ENCODE peak calls at places on chromosomes 12 and 14, in four cellular contexts. Q is HepG2, Z is A549, O is WTC11. H is an unnamed sample.

GRCh38 chr14:76022991-76023390 is 37.4 kb downstream of the IFT43 start:
- DNase-seq in O (no peak), Z (no peak), Q (no peak), H (no peak)

GRCh38 chr12:71475280-71475679 is 35.7 kb downstream of the LGR5 start:
- DNase-seq in Z (no peak), Q (no peak), O (no peak), H (no peak)

GRCh38 chr12:27859648-27860047 is 79.6 kb upstream of the MANSC4 start:
- DNase-seq in Z (no peak), O (no peak), Q (no peak), H (no peak)

GRCh38 chr14:79493081-79493652 is 718.1 kb downstream of the DIO2 start:
- DNase-seq in Z (no peak), Q (no peak), O (no peak), H (no peak)

GRCh38 chr12:60231301-60231700 is 635.5 kb downstream of the SLC16A7 start:
- DNase-seq in Q (no peak), Z (no peak), O (no peak), H (no peak)

GRCh38 chr12:1972856-1973317 is 31.4 kb downstream of the DCP1B start:
- DNase-seq in Q (no peak), Z (no peak), O (no peak), H (no peak)

GRCh38 chr12:113422030-113422900 is at the start of gene SDSL:
- DNase-seq in Q (peak; percentile 48), O (peak; percentile 38), Z (peak; percentile 90), H (peak; percentile 83)

GRCh38 chr14:105116451-105117256 is 51.4 kb upstream of the GPR132 start:
- DNase-seq in Z (no peak), O (no peak), Q (no peak), H (no peak)

GRCh38 chr12:47391566-47391965 is 311.8 kb upstream of the AMIGO2 start:
- DNase-seq in Z (no peak), Q (no peak), O (no peak), H (no peak)

GRCh38 chr14:104830781-104831180 is 29.9 kb downstream of the ZBTB42 start:
- DNase-seq in Z (no peak), Q (no peak), O (no peak), H (no peak)

GRCh38 chr14:51208982-51209381 is 31.1 kb upstream of the TMX1 start:
- DNase-seq in Z (no peak), Q (no peak), O (no peak), H (no peak)

DNA sequence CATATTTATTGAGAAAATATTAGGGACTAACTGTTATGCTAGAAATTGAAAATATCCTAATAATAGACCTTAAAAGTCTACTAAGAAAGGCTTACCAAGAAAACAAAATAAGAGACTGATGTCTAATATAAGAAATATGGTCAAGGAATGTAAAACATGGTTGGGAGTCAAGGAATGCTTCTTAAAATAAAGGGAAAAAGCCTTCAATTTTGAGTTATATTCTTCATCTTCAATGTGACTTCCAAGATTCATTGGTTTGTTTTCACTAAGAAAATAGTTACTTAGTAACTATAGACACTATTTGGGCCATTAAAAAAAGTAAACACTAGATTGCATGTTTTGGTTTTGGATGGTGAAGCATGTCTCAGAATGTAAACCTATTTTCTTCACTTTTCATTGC is 88.1 kb upstream of the ETV6 start:
- DNase-seq in Z (no peak), Q (no peak), O (no peak), H (no peak)
- TF ChIP-seq HMGXB4 in Z (no peak), Q (no peak), O (no peak), H (no peak)

DNA sequence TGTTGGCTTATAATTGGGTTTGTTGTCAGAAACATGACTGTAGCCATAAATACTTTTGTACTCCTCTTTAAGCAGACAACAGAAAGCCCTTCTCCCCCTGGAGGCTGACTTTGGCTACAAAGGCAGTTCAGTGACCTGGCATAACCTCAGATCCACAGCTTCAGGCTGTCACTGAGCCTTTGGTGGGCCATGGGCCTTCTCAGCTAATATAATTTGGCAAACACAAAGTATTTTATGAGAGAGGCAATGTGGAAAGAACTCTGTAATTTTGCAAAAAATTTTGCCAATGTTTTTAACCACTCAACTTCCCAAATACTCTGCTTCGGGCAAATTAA is 15.5 kb upstream of the MGP start:
- DNase-seq in O (no peak), Q (no peak), Z (peak; percentile 17), H (no peak)
- TF ChIP-seq CTCF in O (no peak), Q (no peak), Z (no peak), H (no peak)

GRCh38 chr14:69107407-69108003 is 45.4 kb downstream of the DCAF5 start:
- DNase-seq in Q (peak; percentile 69), Z (peak; percentile 71), O (peak; percentile 18), H (peak; percentile 61)
- TF ChIP-seq HMGXB4 in Q (no peak), Z (no peak), O (no peak), H (no peak)

GRCh38 chr12:51371295-51371953 is 19.8 kb downstream of the GALNT6 start:
- DNase-seq in Q (peak; percentile 84), Z (peak; percentile 90), O (peak; percentile 29), H (no peak)

GRCh38 chr12:51370667-51371066 is 20.5 kb downstream of the GALNT6 start:
- DNase-seq in Z (no peak), Q (no peak), O (no peak), H (no peak)

GRCh38 chr12:51373222-51373621 is 18.0 kb downstream of the GALNT6 start:
- DNase-seq in Z (no peak), O (no peak), Q (no peak), H (no peak)

GRCh38 chr12:51374346-51374745 is 16.9 kb downstream of the GALNT6 start:
- DNase-seq in Z (no peak), Q (no peak), O (no peak), H (no peak)

GRCh38 chr12:51372021-51372420 is 19.2 kb downstream of the GALNT6 start:
- DNase-seq in Q (no peak), Z (no peak), O (no peak), H (no peak)
- TF ChIP-seq CTCF in Q (peak; percentile 29), Z (no peak), O (no peak), H (peak; percentile 35)

GRCh38 chr12:104374806-104375205 is 71.3 kb downstream of the EID3 start:
- DNase-seq in O (no peak), Z (no peak), Q (no peak), H (no peak)

GRCh38 chr12:104378427-104378826 is 74.9 kb downstream of the EID3 start:
- DNase-seq in O (no peak), Z (no peak), Q (no peak), H (no peak)

GRCh38 chr12:104374071-104374470 is 70.5 kb downstream of the EID3 start:
- DNase-seq in Z (no peak), O (no peak), Q (no peak), H (no peak)

GRCh38 chr12:104377507-104377812 is 73.9 kb downstream of the EID3 start:
- DNase-seq in Z (no peak), Q (no peak), O (no peak), H (no peak)

GRCh38 chr12:104376650-104377506 is 73.3 kb downstream of the EID3 start:
- DNase-seq in Z (peak; percentile 31), O (no peak), Q (no peak), H (no peak)
- TF ChIP-seq HMGXB4 in Z (no peak), O (no peak), Q (no peak), H (no peak)

DNA sequence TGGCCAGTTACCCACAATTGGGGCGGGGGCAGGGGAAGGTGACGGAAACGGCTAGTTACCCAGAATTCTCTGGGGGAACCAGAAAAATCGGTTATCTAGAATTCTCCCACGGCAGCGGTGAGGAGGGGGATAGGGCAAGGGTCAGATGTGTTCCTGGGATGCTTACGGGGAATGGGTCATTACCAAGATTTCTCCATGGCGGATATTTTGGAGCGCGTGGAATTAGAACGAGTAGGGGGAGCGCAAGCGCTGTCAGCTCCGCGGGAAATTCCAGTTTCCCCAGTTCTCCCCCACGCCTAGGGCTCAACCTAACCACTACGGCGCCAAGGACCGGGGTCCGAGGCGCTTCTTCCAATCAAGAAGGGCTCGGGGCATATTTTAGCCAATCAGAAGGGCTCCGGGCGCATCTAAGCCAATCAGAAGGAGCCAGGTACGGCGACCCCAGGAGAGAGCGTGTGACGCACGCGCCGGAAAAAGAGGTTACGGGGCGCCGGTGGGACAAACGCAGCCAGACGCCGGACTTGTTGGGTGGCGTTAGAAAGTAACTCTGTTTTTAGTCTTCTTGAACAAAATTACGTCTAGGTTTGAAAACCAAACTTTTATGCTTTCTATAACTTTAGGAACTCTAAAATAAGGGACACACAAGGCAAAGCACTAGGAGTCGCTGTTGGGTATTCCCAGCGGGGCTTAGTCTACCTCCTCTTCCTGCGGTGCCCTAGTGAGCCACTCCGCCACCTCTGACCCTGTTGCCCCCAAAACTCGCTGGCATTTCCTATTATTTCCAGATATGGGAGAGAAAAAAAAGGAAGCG is at the start of gene PAN2:
- DNase-seq in O (peak; percentile 90), Q (peak; percentile 96), Z (peak; percentile 99), H (peak; percentile 100)
- TF ChIP-seq CTCF in O (peak; percentile 24), Q (no peak), Z (peak; percentile 47), H (peak; percentile 70)

DNA sequence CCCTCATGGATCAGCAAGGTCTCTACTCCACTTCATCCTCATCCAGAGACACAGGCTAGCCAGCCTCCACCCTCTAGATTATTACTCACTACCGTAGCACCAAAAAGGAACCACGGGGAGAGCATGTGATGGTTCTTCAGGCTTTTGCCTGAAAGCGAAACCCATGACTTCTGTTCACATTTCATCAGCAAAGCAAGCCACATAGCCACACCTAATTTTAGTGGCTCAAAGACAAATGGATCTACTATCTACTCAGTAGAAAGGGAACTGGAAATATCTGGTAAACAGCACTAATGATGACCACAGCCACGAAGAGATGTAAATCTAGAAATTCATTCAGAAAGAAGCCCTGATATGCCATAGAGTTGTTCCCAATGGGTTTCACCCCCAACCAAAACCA is 51.4 kb downstream of the VCPKMT start:
- DNase-seq in Z (no peak), Q (no peak), O (no peak), H (no peak)
- TF ChIP-seq HMGXB4 in Z (no peak), Q (no peak), O (no peak), H (no peak)

DNA sequence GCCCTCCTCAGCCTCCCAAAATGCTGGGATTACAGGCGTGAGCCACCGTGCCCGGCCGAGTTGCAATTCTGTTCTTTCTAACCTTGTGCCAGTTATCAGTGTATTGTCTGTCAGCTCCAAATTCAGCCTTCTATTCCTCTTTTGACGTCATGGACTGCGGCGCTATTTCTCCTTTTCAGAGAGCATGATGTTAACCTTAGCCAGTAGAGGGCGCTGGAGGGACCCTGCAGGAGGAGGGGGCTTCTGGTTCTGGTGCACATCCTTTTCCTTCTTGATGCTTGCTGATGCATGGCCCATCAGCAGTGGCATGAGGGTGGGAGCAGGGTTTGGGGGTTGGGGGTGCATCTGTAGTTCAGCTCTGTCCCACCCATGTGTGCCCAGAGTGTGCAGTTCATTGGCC is 179.3 kb upstream of the RMST start:
- DNase-seq in Q (no peak), Z (no peak), O (peak; percentile 60), H (peak; percentile 20)
- TF ChIP-seq CTCF in Q (peak; percentile 45), Z (no peak), O (peak; percentile 72), H (peak; percentile 40)

GRCh38 chr14:60585676-60586075 is 63.6 kb downstream of the SIX1 start:
- DNase-seq in Q (no peak), Z (no peak), O (no peak), H (no peak)
- TF ChIP-seq HMGXB4 in Q (no peak), Z (no peak), O (no peak), H (no peak)

GRCh38 chr12:51419473-51420228 is 5.0 kb upstream of the SLC4A8 start:
- DNase-seq in Q (no peak), Z (peak; percentile 21), O (no peak), H (peak; percentile 25)
- TF ChIP-seq CTCF in Q (no peak), Z (no peak), O (no peak), H (no peak)